ENCODE peak calls at places on chromosomes 3 and 15, in six cellular contexts. I is left ventricle myocardium inferior, P is colonic mucosa, T is ovary, E is stomach, V is psoas muscle. H is an unnamed sample. For H3K4me1 and H3K27me3, the result is how much of the 10 kb centered on the place peaks cover.

GRCh38 chr3:141619450-141619849 is 118.6 kb upstream of the RNF7 start:
- DNase-seq in I (no peak), P (no peak), T (no peak), E (no peak), V (no peak), H (no peak)

GRCh38 chr3:65412591-65412990 is 626.1 kb downstream of the MAGI1 start:
- DNase-seq in I (peak), P (peak), T (no peak), E (peak), V (peak), H (peak)

GRCh38 chr3:139677341-139678155 is at the start of gene NMNAT3:
- DNase-seq in I (peak), P (peak), T (peak), E (peak), V (peak), H (peak)

GRCh38 chr3:30440880-30441279 is 165.5 kb upstream of the TGFBR2 start:
- DNase-seq in I (no peak), P (no peak), T (no peak), E (peak), V (no peak), H (no peak)

GRCh38 chr15:51025454-51025846 is 69.3 kb downstream of the TNFAIP8L3 start:
- DNase-seq in I (no peak), P (no peak), T (no peak), E (no peak), V (no peak), H (no peak)

GRCh38 chr3:125073506-125073905 is 17.7 kb upstream of the HEG1 start:
- DNase-seq in I (no peak), P (no peak), T (no peak), E (no peak), V (no peak), H (no peak)

GRCh38 chr3:39284457-39284881 is 4.6 kb upstream of the CX3CR1 start:
- DNase-seq in I (no peak), P (no peak), T (no peak), E (no peak), V (no peak), H (no peak)

GRCh38 chr3:172465281-172465680 is 17.0 kb upstream of the GHSR start:
- DNase-seq in I (no peak), P (no peak), T (no peak), E (no peak), V (no peak), H (no peak)

GRCh38 chr3:58607816-58608215 is 30.6 kb upstream of the FAM107A start:
- DNase-seq in I (no peak), P (no peak), T (no peak), E (no peak), V (no peak), H (no peak)

GRCh38 chr15:86087808-86088207 is 8.1 kb downstream of the AGBL1 start:
- DNase-seq in I (no peak), P (no peak), T (no peak), E (no peak), V (no peak), H (no peak)

GRCh38 chr3:111763968-111764367 is 95.1 kb upstream of the PHLDB2 start:
- DNase-seq in I (no peak), P (no peak), T (no peak), E (no peak), V (no peak), H (peak)

GRCh38 chr15:45199136-45199810 is 11.5 kb upstream of the SHF start:
- DNase-seq in I (no peak), P (peak), T (no peak), E (no peak), V (no peak), H (peak)

GRCh38 chr3:197003461-197004385 is 25.9 kb downstream of the MELTF start:
- DNase-seq in I (peak), P (peak), T (peak), E (peak), V (peak), H (peak)

GRCh38 chr3:54374214-54374855 is 252.0 kb downstream of the CACNA2D3 start:
- DNase-seq in I (no peak), P (peak), T (no peak), E (peak), V (no peak), H (peak)

GRCh38 chr3:104245241-104245640 is 1121.5 kb upstream of the ALCAM start:
- DNase-seq in I (no peak), P (no peak), T (no peak), E (no peak), V (no peak), H (no peak)

GRCh38 chr15:77942611-77943211 is 134.8 kb downstream of the TBC1D2B start:
- DNase-seq in I (no peak), P (no peak), T (no peak), E (no peak), V (no peak), H (no peak)

GRCh38 chr15:89439764-89440163 is 56.6 kb downstream of the RHCG start:
- DNase-seq in I (no peak), P (no peak), T (no peak), E (no peak), V (no peak), H (no peak)

GRCh38 chr15:76333720-76334437 is 2.7 kb upstream of the ISL2 start:
- DNase-seq in I (no peak), P (no peak), T (no peak), E (no peak), V (no peak), H (no peak)

GRCh38 chr3:155078959-155079794 is 942 bp upstream of the MME start:
- DNase-seq in I (no peak), P (no peak), T (no peak), E (no peak), V (no peak), H (peak)

GRCh38 chr3:166372571-166373106 is 535.4 kb upstream of the BCHE start:
- DNase-seq in I (no peak), P (no peak), T (no peak), E (no peak), V (no peak), H (no peak)
- H3K4me1 ChIP-seq in I (under half), P (under half), T (under half), E (under half), V (under half), H (under half)

DNA sequence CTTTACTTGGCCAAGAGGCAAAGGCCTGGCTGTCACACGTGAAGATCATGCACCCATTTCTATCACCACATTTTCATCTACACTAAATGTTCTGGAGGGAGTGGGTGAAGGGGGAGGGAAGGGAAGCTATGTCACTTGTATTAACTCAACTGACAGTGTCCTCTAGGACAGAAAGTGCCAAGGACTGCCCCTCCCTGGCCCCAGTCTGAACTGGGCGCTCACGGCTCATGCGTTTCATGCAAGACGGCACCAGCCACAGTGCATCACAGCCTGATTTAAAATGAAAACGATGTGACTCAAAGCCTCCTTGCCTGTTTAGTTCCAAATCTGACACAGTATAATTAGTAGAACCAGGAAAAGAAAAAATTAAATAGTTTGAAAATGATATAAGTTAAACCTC is 20.8 kb upstream of the RAD18 start:
- DNase-seq in I (no peak), P (no peak), T (no peak), E (no peak), V (no peak), H (no peak)
- H3K27me3 ChIP-seq in I (under half), P (under half), T (under half), E (under half), V (under half), H (under half)

DNA sequence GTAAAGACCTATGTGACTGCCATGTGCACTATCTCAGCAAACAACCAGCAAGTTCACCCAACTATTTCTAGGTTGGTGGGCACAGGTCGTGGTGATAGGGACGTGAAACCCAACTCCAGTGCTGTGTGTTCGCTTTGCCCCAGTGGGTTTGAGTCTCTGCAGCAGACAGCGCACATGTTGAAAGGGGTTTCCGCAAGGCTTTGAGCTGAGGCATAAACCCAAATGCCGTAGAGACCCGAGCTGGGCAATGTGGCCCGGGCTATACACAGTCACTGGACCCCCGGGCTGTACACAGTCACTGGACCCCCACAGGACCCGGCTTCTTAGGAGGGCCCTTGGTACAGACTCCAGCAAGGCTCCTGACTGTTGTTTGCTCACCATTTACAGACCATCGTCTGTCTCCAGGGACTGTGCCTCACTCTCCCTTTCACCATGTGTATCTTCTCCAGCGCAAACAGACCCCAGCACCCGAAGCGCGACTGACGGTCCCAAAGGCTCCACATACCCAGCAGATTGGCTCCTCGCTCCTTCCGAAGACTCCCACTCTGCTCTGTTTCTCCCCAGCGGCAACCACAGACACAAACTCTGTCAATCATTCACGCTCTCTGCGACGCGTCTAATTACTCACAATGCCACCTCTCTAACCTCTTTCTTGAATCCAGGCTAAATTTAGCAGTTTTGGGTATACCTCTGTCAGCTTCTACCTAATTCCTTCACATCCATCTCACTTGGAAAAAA is 31.2 kb downstream of the PCSK6 start:
- DNase-seq in I (no peak), P (no peak), T (no peak), E (no peak), V (no peak), H (no peak)
- H3K27ac ChIP-seq in I (peak), P (peak), T (no peak), E (no peak), V (peak), H (peak)

GRCh38 chr15:43893956-43894355 is 67.2 kb downstream of the WDR76 start:
- DNase-seq in I (peak), P (no peak), T (no peak), E (no peak), V (no peak), H (no peak)
- H3K4me1 ChIP-seq in I (half or more), P (under half), T (under half), E (under half), V (under half), H (under half)

GRCh38 chr3:10703875-10704274 is 112.2 kb upstream of the SLC6A11 start:
- DNase-seq in I (no peak), P (no peak), T (no peak), E (no peak), V (no peak), H (no peak)
- H3K27me3 ChIP-seq in I (half or more), P (under half), T (under half), E (half or more), V (under half), H (under half)

DNA sequence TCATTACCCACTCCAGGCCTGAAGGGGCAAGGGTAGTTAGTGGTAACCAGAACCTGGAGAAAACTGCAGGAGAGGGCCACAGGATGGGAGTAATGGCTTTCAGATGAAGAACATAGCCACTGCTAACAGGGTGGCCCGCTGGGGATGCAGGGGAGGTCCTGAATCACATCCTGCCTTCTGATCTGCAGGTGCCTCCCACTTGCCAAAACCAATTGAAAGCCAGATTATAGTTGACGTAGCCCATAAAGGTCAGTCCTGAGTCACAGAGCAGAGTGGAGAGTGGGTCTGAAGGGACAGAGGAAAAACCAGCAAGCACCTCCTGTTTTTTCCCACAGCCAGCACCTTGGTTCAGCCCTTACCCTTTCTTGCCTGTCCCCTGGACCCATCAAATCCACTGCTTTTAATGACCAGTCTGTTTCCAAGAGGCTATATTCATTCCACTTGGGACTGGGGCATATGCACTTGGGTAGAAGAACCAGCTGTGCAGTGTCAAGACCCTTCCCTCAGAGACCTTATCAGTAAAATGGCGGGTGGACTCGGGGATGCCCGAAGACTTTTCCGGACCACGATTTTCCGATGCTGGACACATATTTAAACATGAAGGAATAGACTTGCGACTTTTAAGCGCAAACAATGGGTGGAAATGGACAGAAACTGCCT is 605 bp upstream of the SLC35G2 start:
- DNase-seq in I (peak), P (no peak), T (peak), E (peak), V (peak), H (no peak)
- H3K27ac ChIP-seq in I (peak), P (no peak), T (no peak), E (peak), V (peak), H (no peak)